ENCODE peak calls at places on chromosome X, in six cellular contexts. I, A, C, V, T and Q are unnamed samples.

GRCh38 chrX:75522565-75523411 is at the start of gene ZDHHC15:
- DNase-seq in I (peak), A (peak), C (no peak), V (peak), T (no peak), Q (peak)

GRCh38 chrX:30060718-30061117 is 154.6 kb upstream of the MAGEB2 start:
- DNase-seq in I (peak), A (no peak), C (no peak), V (no peak), T (peak), Q (no peak)

GRCh38 chrX:100687546-100687945 is 43.5 kb downstream of the SRPX2 start:
- DNase-seq in I (no peak), A (no peak), C (no peak), V (no peak), T (no peak), Q (no peak)

GRCh38 chrX:134470013-134470412 is 10.0 kb downstream of the HPRT1 start:
- DNase-seq in I (no peak), A (no peak), C (no peak), V (no peak), T (no peak), Q (no peak)

GRCh38 chrX:13059676-13060499 is 15.5 kb upstream of the FAM9C start:
- DNase-seq in I (peak), A (no peak), C (no peak), V (no peak), T (peak), Q (no peak)

GRCh38 chrX:65634732-65635131 is 32.7 kb upstream of the MSN start:
- DNase-seq in I (no peak), A (no peak), C (no peak), V (no peak), T (no peak), Q (no peak)

GRCh38 chrX:154374361-154375155 is at the start of gene FLNA:
- DNase-seq in I (peak), A (peak), C (no peak), V (peak), T (no peak), Q (peak)

GRCh38 chrX:386239-386767 is 404 bp downstream of the PPP2R3B start:
- DNase-seq in I (no peak), A (no peak), C (no peak), V (no peak), T (no peak), Q (no peak)

GRCh38 chrX:74550295-74550802 is 64.1 kb downstream of the RLIM start:
- DNase-seq in I (peak), A (peak), C (peak), V (peak), T (peak), Q (peak)

GRCh38 chrX:81286608-81287007 is 84.7 kb downstream of the SH3BGRL start:
- DNase-seq in I (peak), A (no peak), C (no peak), V (no peak), T (no peak), Q (no peak)

GRCh38 chrX:31819455-31819854 is 747.6 kb upstream of the FTHL17 start:
- DNase-seq in I (no peak), A (no peak), C (no peak), V (no peak), T (no peak), Q (no peak)

GRCh38 chrX:144681501-144681900 is 565.8 kb upstream of the SPANXN1 start:
- DNase-seq in I (peak), A (no peak), C (no peak), V (no peak), T (no peak), Q (no peak)

GRCh38 chrX:150363561-150364346 is 637 bp downstream of the MAMLD1 start:
- DNase-seq in I (peak), A (peak), C (no peak), V (no peak), T (peak), Q (no peak)

GRCh38 chrX:112819013-112819635 is 21.5 kb downstream of the AMOT start:
- DNase-seq in I (no peak), A (no peak), C (no peak), V (no peak), T (no peak), Q (no peak)

GRCh38 chrX:154008521-154008920 is 11.2 kb downstream of the IRAK1 start:
- DNase-seq in I (no peak), A (no peak), C (no peak), V (no peak), T (no peak), Q (no peak)

GRCh38 chrX:15292861-15293260 is 22.6 kb downstream of the ASB11 start:
- DNase-seq in I (peak), A (no peak), C (no peak), V (no peak), T (no peak), Q (no peak)

GRCh38 chrX:114626323-114626722 is 42.4 kb downstream of the HTR2C start:
- DNase-seq in I (peak), A (no peak), C (no peak), V (no peak), T (peak), Q (no peak)

GRCh38 chrX:105527759-105528158 is 294.6 kb upstream of the NRK start:
- DNase-seq in I (no peak), A (no peak), C (no peak), V (no peak), T (no peak), Q (no peak)

GRCh38 chrX:41481264-41482109 is 34.3 kb downstream of the NYX start:
- DNase-seq in I (peak), A (no peak), C (no peak), V (no peak), T (peak), Q (no peak)

GRCh38 chrX:70089575-70090297 is 27.5 kb downstream of the OTUD6A start:
- DNase-seq in I (peak), A (no peak), C (no peak), V (no peak), T (no peak), Q (no peak)

GRCh38 chrX:26026179-26026578 is 112.0 kb upstream of the MAGEB18 start:
- DNase-seq in I (no peak), A (no peak), C (no peak), V (no peak), T (no peak), Q (no peak)

GRCh38 chrX:103730746-103731508 is 20.2 kb downstream of the TMEM31 start:
- DNase-seq in I (no peak), A (no peak), C (no peak), V (no peak), T (no peak), Q (no peak)

GRCh38 chrX:141904262-141904661 is 568 bp downstream of the MAGEC1 start:
- DNase-seq in I (no peak), A (no peak), C (no peak), V (no peak), T (no peak), Q (no peak)

GRCh38 chrX:57929373-57929772 is 19.1 kb upstream of the ZXDA start:
- DNase-seq in I (peak), A (no peak), C (no peak), V (no peak), T (peak), Q (no peak)

GRCh38 chrX:73239242-73239641 is 24.6 kb upstream of the NAP1L2 start:
- DNase-seq in I (no peak), A (no peak), C (no peak), V (no peak), T (no peak), Q (no peak)

GRCh38 chrX:25191403-25191802 is 175.6 kb upstream of the ARX start:
- DNase-seq in I (peak), A (no peak), C (no peak), V (no peak), T (peak), Q (no peak)

GRCh38 chrX:140229187-140229586 is 263.9 kb upstream of the CXorf66 start:
- DNase-seq in I (no peak), A (no peak), C (no peak), V (no peak), T (no peak), Q (no peak)

GRCh38 chrX:48522291-48522690 is 683 bp downstream of the EBP start:
- DNase-seq in I (no peak), A (no peak), C (no peak), V (no peak), T (no peak), Q (no peak)

GRCh38 chrX:98956014-98956413 is 1454.1 kb downstream of the PCDH19 start:
- DNase-seq in I (no peak), A (no peak), C (no peak), V (no peak), T (no peak), Q (no peak)

GRCh38 chrX:153647461-153648357 is 706 bp downstream of the DUSP9 start:
- DNase-seq in I (no peak), A (peak), C (no peak), V (peak), T (no peak), Q (no peak)

GRCh38 chrX:72020204-72020603 is 109.6 kb downstream of the NHSL2 start:
- DNase-seq in I (no peak), A (no peak), C (no peak), V (peak), T (no peak), Q (no peak)

GRCh38 chrX:72019487-72019886 is 108.8 kb downstream of the NHSL2 start:
- DNase-seq in I (no peak), A (no peak), C (no peak), V (no peak), T (no peak), Q (no peak)

GRCh38 chrX:72016881-72017783 is 106.5 kb downstream of the NHSL2 start:
- DNase-seq in I (no peak), A (no peak), C (no peak), V (no peak), T (no peak), Q (no peak)

GRCh38 chrX:72020788-72021187 is 110.1 kb downstream of the NHSL2 start:
- DNase-seq in I (no peak), A (no peak), C (no peak), V (no peak), T (no peak), Q (no peak)

GRCh38 chrX:72018277-72019112 is 107.8 kb downstream of the NHSL2 start:
- DNase-seq in I (peak), A (peak), C (peak), V (peak), T (peak), Q (peak)
- H3K27ac ChIP-seq in I (peak), A (peak), C (no peak), V (peak), T (peak), Q (peak)

GRCh38 chrX:19673334-19674040 is 158.2 kb upstream of the MAP3K15 start:
- DNase-seq in I (peak), A (peak), C (no peak), V (peak), T (peak), Q (peak)
- H3K27ac ChIP-seq in I (peak), A (no peak), C (no peak), V (no peak), T (peak), Q (no peak)

GRCh38 chrX:2550288-2551020 is 49.7 kb upstream of the DHRSX start:
- DNase-seq in I (no peak), A (no peak), C (no peak), V (no peak), T (no peak), Q (no peak)

GRCh38 chrX:2549874-2550273 is 49.1 kb upstream of the DHRSX start:
- DNase-seq in I (no peak), A (no peak), C (no peak), V (no peak), T (no peak), Q (no peak)

GRCh38 chrX:2547746-2548145 is 47.0 kb upstream of the DHRSX start:
- DNase-seq in I (no peak), A (no peak), C (no peak), V (no peak), T (no peak), Q (no peak)

GRCh38 chrX:2546496-2546895 is 45.7 kb upstream of the DHRSX start:
- DNase-seq in I (no peak), A (no peak), C (no peak), V (no peak), T (no peak), Q (no peak)

GRCh38 chrX:2548731-2549423 is 48.1 kb upstream of the DHRSX start:
- DNase-seq in I (no peak), A (no peak), C (no peak), V (no peak), T (no peak), Q (no peak)
- H3K27ac ChIP-seq in I (no peak), A (no peak), C (no peak), V (no peak), T (no peak), Q (no peak)

GRCh38 chrX:87518504-87518903 is 902 bp downstream of the KLHL4 start:
- DNase-seq in I (peak), A (no peak), C (no peak), V (no peak), T (no peak), Q (no peak)
- H3K27ac ChIP-seq in I (peak), A (no peak), C (no peak), V (peak), T (no peak), Q (no peak)

GRCh38 chrX:45765726-45766125 is 565.0 kb upstream of the DIPK2B start:
- DNase-seq in I (peak), A (no peak), C (no peak), V (no peak), T (no peak), Q (no peak)
- H3K27ac ChIP-seq in I (peak), A (no peak), C (no peak), V (no peak), T (peak), Q (no peak)

DNA sequence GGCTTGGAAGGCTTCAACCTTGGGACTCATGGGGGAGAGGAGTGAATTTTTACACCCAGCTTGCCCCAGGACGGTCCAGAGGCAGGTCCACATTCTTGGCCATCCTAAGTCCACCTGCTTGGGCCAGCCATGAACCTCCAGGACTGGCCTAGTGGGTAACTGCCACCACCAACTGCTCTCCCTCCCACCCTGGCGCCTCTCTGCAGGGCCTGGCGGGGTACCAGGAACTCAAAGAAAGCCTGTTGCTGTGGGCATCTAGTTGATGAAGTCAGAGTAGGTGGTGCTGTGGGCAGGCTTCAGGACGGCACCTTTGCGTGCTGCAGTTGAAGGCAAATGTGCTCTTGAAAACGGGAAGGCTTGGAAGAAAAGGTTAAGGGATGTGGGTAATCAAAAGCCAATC is 12.0 kb downstream of the BCOR start:
- DNase-seq in I (no peak), A (no peak), C (no peak), V (no peak), T (no peak), Q (peak)
- H3K27ac ChIP-seq in I (peak), A (peak), C (no peak), V (peak), T (no peak), Q (peak)

GRCh38 chrX:148872881-148873280 is 372.5 kb downstream of the AFF2 start:
- DNase-seq in I (no peak), A (no peak), C (no peak), V (no peak), T (no peak), Q (no peak)

GRCh38 chrX:148874621-148875020 is 374.2 kb downstream of the AFF2 start:
- DNase-seq in I (no peak), A (no peak), C (no peak), V (no peak), T (no peak), Q (no peak)

GRCh38 chrX:148871422-148872152 is 371.2 kb downstream of the AFF2 start:
- DNase-seq in I (no peak), A (no peak), C (no peak), V (no peak), T (no peak), Q (no peak)

GRCh38 chrX:148867596-148867995 is 367.2 kb downstream of the AFF2 start:
- DNase-seq in I (no peak), A (no peak), C (no peak), V (no peak), T (no peak), Q (no peak)

GRCh38 chrX:148872153-148872540 is 371.7 kb downstream of the AFF2 start:
- DNase-seq in I (no peak), A (no peak), C (no peak), V (no peak), T (no peak), Q (no peak)
- H3K27ac ChIP-seq in I (no peak), A (no peak), C (no peak), V (no peak), T (no peak), Q (no peak)

DNA sequence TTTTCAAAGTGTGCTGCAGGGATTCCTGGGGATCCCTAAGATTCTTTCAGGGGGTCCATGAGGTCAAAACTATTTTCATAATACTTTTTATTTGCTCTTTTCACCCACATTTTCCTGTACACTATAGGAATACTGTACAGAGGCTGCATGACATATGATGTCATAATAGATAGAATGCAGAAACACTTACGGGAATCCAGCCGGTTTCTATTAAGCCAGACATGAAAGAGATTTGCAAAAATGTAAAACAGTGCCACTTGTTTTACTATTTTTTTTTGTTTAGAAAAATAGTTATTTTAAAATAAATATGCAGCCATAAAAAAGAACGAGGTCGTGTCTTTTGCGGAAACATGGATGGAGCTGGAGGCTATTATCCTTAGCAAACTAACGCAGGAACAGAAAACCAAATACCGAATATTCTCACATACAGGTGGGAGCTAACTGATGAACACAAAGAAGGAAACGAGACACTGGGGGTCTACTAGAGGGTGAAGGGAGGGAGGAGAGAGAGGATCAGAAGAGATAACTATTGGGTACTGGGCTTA is 5.0 kb downstream of the ZFX start:
- DNase-seq in I (no peak), A (no peak), C (no peak), V (no peak), T (no peak), Q (no peak)
- H3K27ac ChIP-seq in I (no peak), A (peak), C (no peak), V (no peak), T (peak), Q (peak)

GRCh38 chrX:1657367-1658082 is 42.7 kb downstream of the ASMT start:
- DNase-seq in I (peak), A (no peak), C (peak), V (no peak), T (peak), Q (peak)
- H3K27ac ChIP-seq in I (no peak), A (no peak), C (peak), V (no peak), T (peak), Q (no peak)